ENCODE peak calls at places on chromosomes 3 and 15, in five cellular contexts. U is AG04450, K is left ventricle myocardium inferior, T is breast epithelium, I is cardiac fibroblast. H is an unnamed sample.

GRCh38 chr3:48088056-48088748 is 72.0 kb upstream of the MAP4 start:
- DNase-seq in U (no peak), K (no peak), T (no peak), I (no peak), H (peak; percentile 26)

GRCh38 chr15:88118035-88118434 is 138.5 kb downstream of the NTRK3 start:
- DNase-seq in U (no peak), K (no peak), T (no peak), I (no peak), H (no peak)

GRCh38 chr15:68691667-68692066 is 112.9 kb downstream of the CORO2B start:
- DNase-seq in U (no peak), K (no peak), T (peak; percentile 48), I (no peak), H (peak; percentile 13)

GRCh38 chr3:154122096-154122911 is 1.1 kb downstream of the ARHGEF26 start:
- DNase-seq in U (no peak), K (peak; percentile 18), T (no peak), I (no peak), H (no peak)

GRCh38 chr3:138434875-138435772 is 708 bp downstream of the ESYT3 start:
- DNase-seq in U (no peak), K (no peak), T (no peak), I (no peak), H (peak; percentile 43)

GRCh38 chr3:52428151-52429005 is 16.5 kb downstream of the SEMA3G start:
- DNase-seq in U (peak; percentile 71), K (peak; percentile 50), T (peak; percentile 67), I (peak; percentile 90), H (peak; percentile 78)

GRCh38 chr3:119639494-119640350 is 20.7 kb downstream of the POPDC2 start:
- DNase-seq in U (no peak), K (no peak), T (no peak), I (no peak), H (peak; percentile 43)

GRCh38 chr3:126358038-126358815 is 1.0 kb upstream of the KLF15 start:
- DNase-seq in U (no peak), K (no peak), T (peak; percentile 36), I (no peak), H (no peak)

GRCh38 chr15:72474466-72474911 is 359 bp downstream of the ARIH1 start:
- DNase-seq in U (no peak), K (no peak), T (no peak), I (no peak), H (peak; percentile 24)

GRCh38 chr3:9214599-9214998 is 34.8 kb downstream of the SRGAP3 start:
- DNase-seq in U (no peak), K (no peak), T (no peak), I (peak; percentile 41), H (peak; percentile 79)

GRCh38 chr15:78685925-78686324 is 44.9 kb upstream of the CHRNB4 start:
- DNase-seq in U (no peak), K (no peak), T (no peak), I (no peak), H (no peak)

GRCh38 chr3:186534113-186534669 is 10.0 kb downstream of the CRYGS start:
- DNase-seq in U (no peak), K (no peak), T (no peak), I (no peak), H (no peak)

GRCh38 chr3:104952160-104952559 is 414.5 kb upstream of the ALCAM start:
- DNase-seq in U (no peak), K (no peak), T (no peak), I (no peak), H (no peak)

DNA sequence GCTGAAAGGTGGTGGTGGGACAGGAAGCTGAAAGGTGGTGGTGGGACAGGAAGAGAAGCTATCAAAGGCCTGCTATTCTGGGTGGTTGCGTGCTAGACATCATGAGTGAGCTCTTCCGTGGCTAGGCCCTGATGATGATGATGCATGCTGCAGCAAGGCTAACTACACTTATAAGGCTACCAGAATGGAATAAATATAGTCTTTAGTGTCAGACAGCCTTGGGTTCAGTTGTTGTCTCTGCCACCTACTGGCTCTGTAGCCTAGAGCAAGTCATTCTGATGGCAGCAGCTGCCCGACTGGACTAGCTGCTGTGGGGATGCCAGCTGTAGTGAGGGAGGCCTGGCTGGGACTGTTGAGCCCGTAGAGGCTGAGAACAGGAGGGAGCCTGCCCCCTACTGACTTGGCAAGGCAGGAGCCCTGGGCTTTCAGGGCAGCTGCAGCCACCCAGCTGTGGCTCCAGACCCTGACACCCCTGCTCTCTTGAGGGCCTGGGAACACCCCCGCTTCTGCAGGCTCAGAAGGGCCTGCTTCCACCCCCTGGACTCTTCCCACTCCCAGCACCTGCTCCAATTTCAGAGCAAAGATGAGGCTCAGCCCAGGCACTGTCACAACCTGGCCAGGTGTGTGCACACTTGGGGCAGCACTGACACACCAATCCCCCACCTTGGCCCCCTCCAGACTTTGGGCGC is 21.4 kb upstream of the ZBED2 start:
- DNase-seq in U (no peak), K (no peak), T (no peak), I (peak; percentile 57), H (peak; percentile 60)
- TF ChIP-seq CTCF in U (no peak), K (no peak), T (no peak), I (peak; percentile 40), H (peak; percentile 16)

GRCh38 chr3:134449951-134450350 is 35.8 kb downstream of the ANAPC13 start:
- DNase-seq in U (no peak), K (no peak), T (no peak), I (no peak), H (no peak)

GRCh38 chr3:134446800-134447199 is 39.0 kb downstream of the ANAPC13 start:
- DNase-seq in U (no peak), K (no peak), T (peak; percentile 46), I (peak; percentile 62), H (peak; percentile 59)

GRCh38 chr3:134448664-134449063 is 37.1 kb downstream of the ANAPC13 start:
- DNase-seq in U (no peak), K (no peak), T (no peak), I (no peak), H (no peak)

GRCh38 chr3:134447371-134447770 is 38.4 kb downstream of the ANAPC13 start:
- DNase-seq in U (no peak), K (no peak), T (no peak), I (no peak), H (no peak)

GRCh38 chr3:134449277-134449676 is 36.5 kb downstream of the ANAPC13 start:
- DNase-seq in U (no peak), K (no peak), T (no peak), I (peak; percentile 75), H (peak; percentile 76)
- TF ChIP-seq CTCF in U (peak; percentile 44), K (peak; percentile 57), T (peak; percentile 59), I (peak; percentile 78), H (peak; percentile 58)

GRCh38 chr15:36844453-36845094 is 255.8 kb downstream of the MEIS2 start:
- DNase-seq in U (peak; percentile 34), K (no peak), T (no peak), I (peak; percentile 12), H (peak; percentile 1)
- TF ChIP-seq CTCF in U (peak; percentile 30), K (no peak), T (no peak), I (no peak), H (no peak)

GRCh38 chr3:10706156-10707088 is 109.6 kb upstream of the SLC6A11 start:
- DNase-seq in U (no peak), K (no peak), T (no peak), I (no peak), H (no peak)
- TF ChIP-seq CTCF in U (no peak), K (no peak), T (no peak), I (no peak), H (no peak)

GRCh38 chr15:55819397-55820034 is 76.6 kb upstream of the PRTG start:
- DNase-seq in U (no peak), K (no peak), T (no peak), I (no peak), H (no peak)

GRCh38 chr15:55820043-55820442 is 77.1 kb upstream of the PRTG start:
- DNase-seq in U (no peak), K (no peak), T (no peak), I (no peak), H (no peak)

GRCh38 chr15:55823699-55824098 is 80.7 kb upstream of the PRTG start:
- DNase-seq in U (no peak), K (no peak), T (no peak), I (peak; percentile 58), H (no peak)

GRCh38 chr15:55824857-55825613 is 82.1 kb upstream of the PRTG start:
- DNase-seq in U (no peak), K (no peak), T (no peak), I (no peak), H (no peak)

DNA sequence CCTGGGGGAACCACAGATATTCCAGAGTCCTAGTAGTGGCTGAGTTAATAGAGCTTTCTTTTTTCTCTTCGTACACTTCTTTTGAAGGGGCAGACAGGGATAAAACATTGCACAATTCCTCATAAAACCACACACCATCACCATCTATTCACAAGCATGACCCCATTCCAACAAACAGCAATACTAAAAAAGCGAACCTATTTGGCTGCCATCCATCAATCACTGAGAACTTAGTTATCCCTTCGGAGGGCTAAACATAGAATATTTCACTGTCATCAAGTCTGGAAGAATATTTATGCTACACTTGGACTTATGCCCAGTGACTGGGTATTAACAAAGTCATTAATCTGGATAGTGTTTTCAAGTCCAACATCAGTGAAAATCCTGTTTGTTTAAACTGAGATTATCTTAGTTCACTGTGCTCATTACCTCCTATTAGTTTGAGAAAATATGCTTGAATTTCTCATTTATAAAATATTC is 80.3 kb upstream of the PRTG start:
- DNase-seq in U (peak; percentile 33), K (no peak), T (no peak), I (peak; percentile 73), H (peak; percentile 47)
- TF ChIP-seq CTCF in U (no peak), K (no peak), T (no peak), I (no peak), H (no peak)